ENCODE peak calls at places on chromosomes 13 and 19, in nine cellular contexts. Y is adrenal gland; F is right cardiac atrium; W is NCI-H1092 treated with DMSO at 0.1 percent for 48 hours; A is activated CD8-positive, alpha-beta T cell treated with anti-CD3 and anti-CD28 coated beads, Interleukin-2, amount 10 ng/mL, durations not matched to agents 7 days and 5 days; M is pulmonary artery endothelial cell; J is hippocampal formation; V is heart right ventricle; H is activated T-cell treated with anti-CD3 and anti-CD28 coated beads for 24 hours. X is an unnamed sample.

GRCh38 chr13:94712812-94713555 is 639 bp upstream of the SOX21 start:
- DNase-seq in Y (peak; percentile 29), F (peak; percentile 60), W (peak; percentile 62), A (no peak), M (peak; percentile 45), J (no peak), V (no peak), H (no peak), X (no peak)

GRCh38 chr13:49444517-49445395 is 682 bp downstream of the SETDB2 start:
- DNase-seq in Y (no peak), F (no peak), W (no peak), A (peak; percentile 41), M (no peak), J (peak; percentile 24), V (no peak), H (peak; percentile 32), X (no peak)

GRCh38 chr19:1000095-1000494 is at the start of gene GRIN3B:
- DNase-seq in Y (no peak), F (peak; percentile 80), W (no peak), A (peak; percentile 76), M (no peak), J (no peak), V (peak; percentile 51), H (peak; percentile 59), X (no peak)

GRCh38 chr13:100392709-100393630 is 195.6 kb downstream of the GGACT start:
- DNase-seq in Y (peak; percentile 94), F (peak; percentile 64), W (no peak), A (peak; percentile 68), M (peak; percentile 96), J (no peak), V (peak; percentile 71), H (peak; percentile 67), X (peak; percentile 80)

GRCh38 chr13:93328943-93329342 is 102.3 kb downstream of the GPC6 start:
- DNase-seq in Y (no peak), F (no peak), W (no peak), A (no peak), M (no peak), J (no peak), V (no peak), H (no peak), X (no peak)

GRCh38 chr19:5434970-5435641 is 20.1 kb upstream of the ZNRF4 start:
- DNase-seq in Y (peak; percentile 37), F (no peak), W (no peak), A (peak; percentile 23), M (no peak), J (no peak), V (no peak), H (peak; percentile 54), X (no peak)

GRCh38 chr19:33333615-33334014 is 31.3 kb upstream of the CEBPA start:
- DNase-seq in Y (no peak), F (no peak), W (no peak), A (no peak), M (no peak), J (no peak), V (no peak), H (no peak), X (no peak)

GRCh38 chr13:113273856-113274590 is 23.0 kb upstream of the LAMP1 start:
- DNase-seq in Y (peak; percentile 32), F (no peak), W (no peak), A (no peak), M (no peak), J (no peak), V (no peak), H (no peak), X (no peak)

GRCh38 chr13:75648446-75648845 is 12.3 kb downstream of the LMO7 start:
- DNase-seq in Y (no peak), F (no peak), W (no peak), A (no peak), M (no peak), J (no peak), V (no peak), H (no peak), X (no peak)

GRCh38 chr13:109904218-109904617 is 117.8 kb upstream of the IRS2 start:
- DNase-seq in Y (no peak), F (no peak), W (no peak), A (no peak), M (no peak), J (no peak), V (no peak), H (no peak), X (no peak)

GRCh38 chr19:31282346-31282745 is 66.9 kb downstream of the TSHZ3 start:
- DNase-seq in Y (no peak), F (no peak), W (no peak), A (no peak), M (no peak), J (no peak), V (no peak), H (no peak), X (no peak)

GRCh38 chr19:35262101-35262761 is 6.5 kb upstream of the USF2 start:
- DNase-seq in Y (peak; percentile 57), F (no peak), W (peak; percentile 34), A (no peak), M (no peak), J (no peak), V (no peak), H (no peak), X (peak; percentile 51)

GRCh38 chr19:53102186-53102585 is 1.0 kb downstream of the ZNF160 start:
- DNase-seq in Y (peak; percentile 55), F (no peak), W (no peak), A (no peak), M (no peak), J (peak; percentile 10), V (no peak), H (no peak), X (no peak)

X was measured in sciatic nerve.